ENCODE peak calls at places on chromosomes 12 and 14, in seven cellular contexts. M, O, K, Y, I, L and T are unnamed samples.

GRCh38 chr12:57046947-57047890 is 2.7 kb downstream of the MYO1A start:
- DNase-seq in O (no peak), Y (no peak), I (peak; percentile 20), K (peak; percentile 36), M (no peak), L (peak; percentile 31), T (peak; percentile 21)

GRCh38 chr14:39232554-39233415 is 930 bp upstream of the MIA2 start:
- DNase-seq in I (peak; percentile 22), M (no peak), L (no peak), Y (no peak), O (no peak), K (no peak), T (no peak)

GRCh38 chr14:29454026-29454693 is 473.5 kb downstream of the PRKD1 start:
- DNase-seq in M (no peak), K (no peak), L (no peak), Y (no peak), I (no peak), O (no peak), T (no peak)

GRCh38 chr12:113072136-113072535 is 15.6 kb downstream of the DTX1 start:
- DNase-seq in Y (no peak), K (no peak), I (no peak), M (no peak), O (no peak), L (no peak), T (no peak)

GRCh38 chr12:117025481-117026151 is 73.6 kb downstream of the TESC start:
- DNase-seq in I (peak; percentile 92), Y (peak; percentile 79), K (peak; percentile 97), O (peak; percentile 80), L (peak; percentile 35), M (peak; percentile 69), T (no peak)

GRCh38 chr14:94074534-94074933 is 6.5 kb downstream of the DDX24 start:
- DNase-seq in K (no peak), O (no peak), Y (no peak), M (no peak), L (no peak), I (no peak), T (no peak)

GRCh38 chr12:120457133-120457532 is 10.9 kb downstream of the GATC start:
- DNase-seq in Y (no peak), K (peak; percentile 87), I (no peak), M (peak; percentile 48), L (no peak), O (no peak), T (no peak)

GRCh38 chr12:50086148-50086547 is 1.0 kb downstream of the SMARCD1 start:
- DNase-seq in O (no peak), Y (no peak), M (peak; percentile 32), I (no peak), K (no peak), L (no peak), T (no peak)

GRCh38 chr14:92497391-92497790 is 16.2 kb upstream of the RIN3 start:
- DNase-seq in O (no peak), L (no peak), I (no peak), K (peak; percentile 40), Y (no peak), M (no peak), T (no peak)

GRCh38 chr12:112294793-112295192 is 87.4 kb downstream of the HECTD4 start:
- DNase-seq in O (no peak), M (no peak), L (no peak), K (no peak), Y (no peak), I (no peak), T (no peak)

GRCh38 chr14:76776306-76777251 is 15.3 kb downstream of the VASH1 start:
- DNase-seq in Y (no peak), M (peak; percentile 23), L (no peak), I (no peak), K (peak; percentile 66), O (no peak), T (no peak)

GRCh38 chr12:122081697-122082221 is 3.2 kb downstream of the MLXIP start:
- DNase-seq in O (no peak), Y (no peak), K (no peak), I (peak; percentile 62), M (peak; percentile 85), L (peak; percentile 67), T (no peak)

GRCh38 chr14:20802341-20803084 is at the start of gene RNASE1:
- DNase-seq in K (no peak), O (no peak), Y (peak; percentile 71), L (no peak), I (peak; percentile 82), M (no peak), T (no peak)

GRCh38 chr12:104761091-104761490 is 197.0 kb downstream of the SLC41A2 start:
- DNase-seq in Y (no peak), K (peak; percentile 83), L (no peak), M (no peak), O (no peak), I (no peak), T (no peak)

GRCh38 chr14:97995571-97995970 is 1198.4 kb downstream of the VRK1 start:
- DNase-seq in L (no peak), O (no peak), I (no peak), M (no peak), K (no peak), Y (no peak), T (peak; percentile 47)

GRCh38 chr12:89951050-89951693 is 242.5 kb upstream of the ATP2B1 start:
- DNase-seq in Y (no peak), I (no peak), O (no peak), M (no peak), L (peak; percentile 21), K (no peak), T (no peak)

GRCh38 chr12:68915055-68915454 is 17.9 kb downstream of the CPM start:
- DNase-seq in K (no peak), Y (no peak), O (no peak), L (no peak), I (no peak), M (no peak), T (no peak)

GRCh38 chr12:127083028-127083949 is 1183.7 kb upstream of the TMEM132C start:
- DNase-seq in L (no peak), Y (no peak), M (peak; percentile 44), O (no peak), I (peak; percentile 53), K (no peak), T (peak; percentile 20)

GRCh38 chr14:54805080-54805479 is 97.5 kb downstream of the GCH1 start:
- DNase-seq in Y (no peak), L (no peak), M (no peak), K (no peak), O (no peak), I (no peak), T (no peak)

GRCh38 chr14:103340480-103341212 is 6.6 kb downstream of the EIF5 start:
- DNase-seq in Y (no peak), O (no peak), I (no peak), M (no peak), L (no peak), K (no peak), T (no peak)

GRCh38 chr12:2092890-2093289 is 40.1 kb downstream of the CACNA1C start:
- DNase-seq in L (no peak), I (no peak), K (no peak), Y (no peak), M (no peak), O (no peak), T (no peak)
- H3K27ac ChIP-seq in L (no peak overlapping the region), I (no peak overlapping the region), K (no peak overlapping the region), Y (peak overlapping the region; percentile 39), M (no peak overlapping the region), O (no peak overlapping the region), T (no peak overlapping the region)

GRCh38 chr12:53234236-53234635 is 2.2 kb upstream of the RARG start:
- DNase-seq in M (no peak), L (no peak), Y (no peak), O (no peak), I (no peak), K (peak; percentile 94), T (no peak)

GRCh38 chr12:53233671-53234091 is 1.7 kb upstream of the RARG start:
- DNase-seq in I (no peak), K (peak; percentile 80), Y (no peak), M (no peak), L (no peak), O (no peak), T (no peak)

GRCh38 chr12:53235164-53235563 is 3.2 kb upstream of the RARG start:
- DNase-seq in O (no peak), K (peak; percentile 59), L (no peak), M (no peak), Y (no peak), I (no peak), T (no peak)

GRCh38 chr12:53235742-53236442 is 3.9 kb upstream of the RARG start:
- DNase-seq in O (no peak), I (no peak), M (no peak), L (no peak), Y (no peak), K (peak; percentile 94), T (no peak)

GRCh38 chr12:53236443-53237111 is 4.6 kb upstream of the RARG start:
- DNase-seq in M (no peak), O (no peak), K (no peak), I (no peak), Y (no peak), L (peak; percentile 69), T (no peak)
- H3K4me1 ChIP-seq in M (peaks cover 11% of the 10 kb centered on the region), O (peaks cover 7% of the 10 kb centered on the region), K (peaks cover 16% of the 10 kb centered on the region), I (peaks cover 16% of the 10 kb centered on the region), Y (peaks cover 19% of the 10 kb centered on the region), L (peaks cover 55% of the 10 kb centered on the region), T (peaks cover 35% of the 10 kb centered on the region)

GRCh38 chr12:52183544-52183910 is 8.3 kb downstream of the KRT80 start:
- DNase-seq in Y (no peak), M (no peak), O (peak; percentile 44), K (no peak), I (no peak), L (no peak), T (no peak)
- H3K4me3 ChIP-seq in Y (no peak overlapping the region), M (no peak overlapping the region), O (no peak overlapping the region), K (no peak overlapping the region), I (no peak overlapping the region), L (no peak overlapping the region), T (no peak overlapping the region)

DNA sequence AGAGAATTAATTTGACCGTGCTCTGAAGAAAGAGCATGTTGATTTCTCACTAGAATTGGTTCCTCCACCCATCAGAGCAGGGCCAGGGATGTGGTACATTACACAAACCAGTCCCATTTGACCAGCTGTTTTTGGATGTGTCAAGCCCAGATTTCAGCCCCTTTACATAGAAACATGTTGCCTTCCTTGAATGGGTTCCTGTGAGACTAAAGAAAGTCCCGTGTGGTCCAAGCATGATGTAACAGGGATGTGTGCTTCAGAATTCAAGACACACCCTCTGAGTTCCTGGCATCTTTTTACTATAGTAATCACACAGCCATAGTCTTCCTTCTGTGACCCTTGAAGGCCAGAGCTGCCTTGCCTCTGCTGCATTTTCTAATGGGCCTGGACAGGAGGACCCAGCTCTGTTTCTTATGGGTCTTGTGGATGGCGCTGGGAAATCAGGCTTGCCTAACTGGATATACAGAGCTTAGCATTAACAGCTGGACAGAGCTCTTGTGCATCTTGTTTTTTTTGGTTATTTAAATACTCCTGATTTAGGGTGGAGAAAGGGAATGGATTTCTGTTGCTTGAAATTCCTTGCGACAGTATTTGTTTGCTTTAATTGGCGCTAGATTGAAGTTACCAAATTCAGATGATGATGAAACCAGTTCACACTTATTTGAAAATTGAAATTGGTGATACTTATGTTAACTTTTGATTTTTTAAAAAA is 341.0 kb downstream of the ZFP36L1 start:
- DNase-seq in I (no peak), O (no peak), M (no peak), Y (no peak), K (no peak), L (no peak), T (no peak)
- H3K27ac ChIP-seq in I (no peak overlapping the region), O (no peak overlapping the region), M (no peak overlapping the region), Y (peak overlapping the region; percentile 76), K (no peak overlapping the region), L (no peak overlapping the region), T (no peak overlapping the region)